ENCODE peak calls at places on chromosomes 12 and 14, in four cellular contexts. X is progenitor cell of endocrine pancreas, P is germinal center, U is Calu3. D is an unnamed sample.
A peak's percentile ranks its signal among the peaks of the same experiment; 100 is the strongest.

GRCh38 chr14:57865066-57865449 is 834 bp downstream of the SLC35F4 start:
- DNase-seq in U (no peak), P (no peak), X (no peak), D (no peak)

GRCh38 chr14:105843444-105844046 is 317.2 kb downstream of the TMEM121 start:
- DNase-seq in U (no peak), P (no peak), X (no peak), D (no peak)

GRCh38 chr12:106205208-106206069 is 42.4 kb downstream of the CKAP4 start:
- DNase-seq in U (peak; percentile 73), X (no peak), P (no peak), D (peak; percentile 20)

GRCh38 chr12:72673853-72674252 is 401.7 kb downstream of the TRHDE start:
- DNase-seq in X (no peak), P (no peak), U (no peak), D (no peak)

GRCh38 chr12:51186465-51186864 is 13.5 kb upstream of the TFCP2 start:
- DNase-seq in U (no peak), P (no peak), X (no peak), D (no peak)

GRCh38 chr14:56751471-56751870 is 58.8 kb downstream of the OTX2 start:
- DNase-seq in P (no peak), X (no peak), U (no peak), D (no peak)

GRCh38 chr14:62768753-62769152 is 276.5 kb downstream of the KCNH5 start:
- DNase-seq in P (no peak), U (no peak), X (no peak), D (no peak)

GRCh38 chr12:26648066-26648465 is 184.9 kb downstream of the ITPR2 start:
- DNase-seq in U (no peak), P (no peak), X (no peak), D (no peak)

GRCh38 chr14:68896132-68896531 is 83.0 kb downstream of the ACTN1 start:
- DNase-seq in P (no peak), X (no peak), U (no peak), D (no peak)

GRCh38 chr12:6039894-6040601 is 84.4 kb downstream of the VWF start:
- DNase-seq in X (peak; percentile 69), U (peak; percentile 65), P (peak; percentile 63), D (peak; percentile 51)

GRCh38 chr12:94614288-94614721 is 36.1 kb downstream of the TMCC3 start:
- DNase-seq in P (no peak), X (no peak), U (no peak), D (no peak)

GRCh38 chr14:57559561-57559960 is 65.9 kb upstream of the CCDC198 start:
- DNase-seq in P (no peak), U (no peak), X (no peak), D (no peak)

GRCh38 chr14:66910306-66910705 is 278.9 kb upstream of the GARIN2 start:
- DNase-seq in U (no peak), X (no peak), P (no peak), D (no peak)

GRCh38 chr14:79551591-79551990 is 659.7 kb downstream of the DIO2 start:
- DNase-seq in U (no peak), P (no peak), X (no peak), D (no peak)

GRCh38 chr12:49236423-49236822 is 28.5 kb upstream of the TUBA1C start:
- DNase-seq in P (no peak), U (no peak), X (no peak), D (no peak)

GRCh38 chr12:130796985-130797686 is 41.9 kb downstream of the STX2 start:
- DNase-seq in U (no peak), X (no peak), P (no peak), D (no peak)